ENCODE peak calls at places on chromosome 18, in six cellular contexts. One of them, this sample, is unnamed.

GRCh38 chr18:50817898-50818250 is 1.9 kb downstream of the MRO start:
- DNase-seq in ovary: no peak
- DNase-seq in cardiac muscle cell: peak; percentile 87
- DNase-seq in CD8-positive, alpha-beta T cell: no peak
- DNase-seq in hepatocyte: no peak
- DNase-seq in body of pancreas: no peak
- DNase-seq in this sample: no peak

GRCh38 chr18:13616525-13617035 is 109.8 kb downstream of the FAM210A start:
- DNase-seq in ovary: no peak
- DNase-seq in cardiac muscle cell: no peak
- DNase-seq in CD8-positive, alpha-beta T cell: no peak
- DNase-seq in hepatocyte: no peak
- DNase-seq in body of pancreas: no peak
- DNase-seq in this sample: no peak

GRCh38 chr18:45231606-45232005 is 383.7 kb upstream of the SLC14A2 start:
- DNase-seq in ovary: no peak
- DNase-seq in cardiac muscle cell: no peak
- DNase-seq in CD8-positive, alpha-beta T cell: no peak
- DNase-seq in hepatocyte: no peak
- DNase-seq in body of pancreas: no peak
- DNase-seq in this sample: no peak

GRCh38 chr18:30566877-30567276 is 475.7 kb downstream of the DSC3 start:
- DNase-seq in ovary: no peak
- DNase-seq in cardiac muscle cell: no peak
- DNase-seq in CD8-positive, alpha-beta T cell: no peak
- DNase-seq in hepatocyte: no peak
- DNase-seq in body of pancreas: no peak
- DNase-seq in this sample: no peak

GRCh38 chr18:11909597-11910026 is 1.5 kb upstream of the MPPE1 start:
- DNase-seq in ovary: no peak
- DNase-seq in cardiac muscle cell: peak; percentile 49
- DNase-seq in CD8-positive, alpha-beta T cell: no peak
- DNase-seq in hepatocyte: peak; percentile 37
- DNase-seq in body of pancreas: peak; percentile 5
- DNase-seq in this sample: no peak

GRCh38 chr18:49335677-49336076 is 124.8 kb downstream of the DYM start:
- DNase-seq in ovary: no peak
- DNase-seq in cardiac muscle cell: no peak
- DNase-seq in CD8-positive, alpha-beta T cell: no peak
- DNase-seq in hepatocyte: no peak
- DNase-seq in body of pancreas: no peak
- DNase-seq in this sample: no peak

GRCh38 chr18:13285874-13286273 is 67.3 kb downstream of the LDLRAD4 start:
- DNase-seq in ovary: no peak
- DNase-seq in cardiac muscle cell: no peak
- DNase-seq in CD8-positive, alpha-beta T cell: no peak
- DNase-seq in hepatocyte: no peak
- DNase-seq in body of pancreas: no peak
- DNase-seq in this sample: no peak

GRCh38 chr18:13218376-13219011 is at the start of gene LDLRAD4:
- DNase-seq in ovary: no peak
- DNase-seq in cardiac muscle cell: no peak
- DNase-seq in CD8-positive, alpha-beta T cell: peak; percentile 39
- DNase-seq in hepatocyte: peak; percentile 55
- DNase-seq in body of pancreas: peak; percentile 48
- DNase-seq in this sample: peak; percentile 88

GRCh38 chr18:49547701-49548100 is 14.2 kb upstream of the LIPG start:
- DNase-seq in ovary: no peak
- DNase-seq in cardiac muscle cell: peak; percentile 14
- DNase-seq in CD8-positive, alpha-beta T cell: no peak
- DNase-seq in hepatocyte: no peak
- DNase-seq in body of pancreas: no peak
- DNase-seq in this sample: no peak

GRCh38 chr18:51235011-51235789 is 37.7 kb upstream of the MEX3C start:
- DNase-seq in ovary: no peak
- DNase-seq in cardiac muscle cell: peak; percentile 55
- DNase-seq in CD8-positive, alpha-beta T cell: no peak
- DNase-seq in hepatocyte: peak; percentile 16
- DNase-seq in body of pancreas: no peak
- DNase-seq in this sample: no peak

GRCh38 chr18:62426191-62426488 is 96.7 kb upstream of the ZCCHC2 start:
- DNase-seq in ovary: no peak
- DNase-seq in cardiac muscle cell: no peak
- DNase-seq in CD8-positive, alpha-beta T cell: no peak
- DNase-seq in hepatocyte: no peak
- DNase-seq in body of pancreas: no peak
- DNase-seq in this sample: no peak

GRCh38 chr18:30622104-30622503 is 420.4 kb downstream of the DSC3 start:
- DNase-seq in ovary: no peak
- DNase-seq in cardiac muscle cell: no peak
- DNase-seq in CD8-positive, alpha-beta T cell: no peak
- DNase-seq in hepatocyte: no peak
- DNase-seq in body of pancreas: no peak
- DNase-seq in this sample: no peak

GRCh38 chr18:76255070-76255683 is 239.9 kb downstream of the ZNF516 start:
- DNase-seq in ovary: no peak
- DNase-seq in cardiac muscle cell: no peak
- DNase-seq in CD8-positive, alpha-beta T cell: no peak
- DNase-seq in hepatocyte: no peak
- DNase-seq in body of pancreas: no peak
- DNase-seq in this sample: no peak

GRCh38 chr18:51342815-51343214 is 145.3 kb upstream of the MEX3C start:
- DNase-seq in ovary: no peak
- DNase-seq in cardiac muscle cell: peak; percentile 80
- DNase-seq in CD8-positive, alpha-beta T cell: no peak
- DNase-seq in hepatocyte: peak; percentile 82
- DNase-seq in body of pancreas: no peak
- DNase-seq in this sample: no peak

GRCh38 chr18:74395630-74396251 is 61.4 kb downstream of the DIPK1C start:
- DNase-seq in ovary: no peak
- DNase-seq in cardiac muscle cell: peak; percentile 21
- DNase-seq in CD8-positive, alpha-beta T cell: no peak
- DNase-seq in hepatocyte: no peak
- DNase-seq in body of pancreas: no peak
- DNase-seq in this sample: no peak
- H3K4me3 ChIP-seq in ovary: no peak overlapping the region
- H3K4me3 ChIP-seq in cardiac muscle cell: no peak overlapping the region
- H3K4me3 ChIP-seq in CD8-positive, alpha-beta T cell: no peak overlapping the region
- H3K4me3 ChIP-seq in hepatocyte: no peak overlapping the region
- H3K4me3 ChIP-seq in body of pancreas: no peak overlapping the region
- H3K4me3 ChIP-seq in this sample: no peak overlapping the region

DNA sequence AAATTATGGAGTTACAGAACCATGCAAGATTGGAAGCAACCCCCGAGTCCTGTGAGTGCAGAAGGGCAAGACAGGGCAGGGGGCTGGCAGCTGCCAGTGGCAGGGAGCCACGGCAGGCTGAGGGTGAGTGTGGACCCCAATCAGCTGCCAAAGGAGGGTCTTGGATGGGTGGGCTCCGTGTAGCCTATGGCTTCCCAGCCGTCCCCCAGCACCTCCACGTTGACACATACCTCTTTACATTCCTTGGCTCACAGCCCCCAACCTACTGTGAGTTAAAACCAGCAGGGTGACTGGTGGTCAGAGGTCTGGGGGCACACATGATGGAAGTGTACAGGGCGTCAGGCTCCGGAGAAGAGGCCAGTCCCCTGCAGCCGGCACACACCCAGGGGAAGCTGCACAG is 60.9 kb upstream of the SALL3 start:
- DNase-seq in ovary: no peak
- DNase-seq in cardiac muscle cell: no peak
- DNase-seq in CD8-positive, alpha-beta T cell: no peak
- DNase-seq in hepatocyte: no peak
- DNase-seq in body of pancreas: no peak
- DNase-seq in this sample: no peak
- H3K9me3 ChIP-seq in ovary: no peaks in the 10 kb centered on the region
- H3K9me3 ChIP-seq in cardiac muscle cell: no peaks in the 10 kb centered on the region
- H3K9me3 ChIP-seq in CD8-positive, alpha-beta T cell: no peaks in the 10 kb centered on the region
- H3K9me3 ChIP-seq in hepatocyte: no peaks in the 10 kb centered on the region
- H3K9me3 ChIP-seq in body of pancreas: no peaks in the 10 kb centered on the region
- H3K9me3 ChIP-seq in this sample: no peaks in the 10 kb centered on the region

DNA sequence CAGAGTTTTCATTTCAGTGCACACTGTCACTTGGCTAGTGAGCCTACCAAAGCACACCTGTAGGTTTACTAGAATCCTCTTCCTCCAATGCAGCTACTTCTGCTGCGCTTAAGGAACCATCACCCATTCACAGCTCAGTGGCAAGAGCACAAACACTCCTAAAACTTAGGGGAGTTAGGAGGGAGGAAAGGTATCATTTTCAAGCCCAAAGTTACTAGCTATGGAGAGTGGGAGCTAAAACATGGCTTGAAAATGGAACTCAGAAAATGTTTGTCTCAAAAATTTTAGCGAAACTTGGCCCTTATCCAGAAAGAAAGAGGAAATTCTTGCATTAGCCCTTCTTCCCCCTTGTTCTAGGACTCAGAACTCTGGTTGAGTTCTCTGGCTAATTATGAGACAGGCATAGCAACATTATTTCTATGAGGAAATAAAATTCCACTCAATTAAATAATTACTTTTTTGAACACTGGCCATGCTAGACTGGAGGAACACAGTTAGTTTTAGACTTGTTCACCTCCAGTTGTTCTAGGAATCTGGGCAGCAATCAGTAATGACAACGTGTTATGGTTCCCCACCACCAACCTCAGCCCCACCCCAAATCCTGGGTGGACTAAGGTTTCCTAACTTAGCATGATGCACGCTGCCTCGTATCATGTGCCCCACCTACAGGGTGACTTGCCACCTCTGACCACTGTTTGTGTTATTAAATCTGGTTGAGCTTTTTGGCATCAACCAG is 32.9 kb downstream of the LPIN2 start:
- DNase-seq in ovary: no peak
- DNase-seq in cardiac muscle cell: peak; percentile 44
- DNase-seq in CD8-positive, alpha-beta T cell: no peak
- DNase-seq in hepatocyte: no peak
- DNase-seq in body of pancreas: no peak
- DNase-seq in this sample: peak; percentile 27
- H3K4me3 ChIP-seq in ovary: no peak overlapping the region
- H3K4me3 ChIP-seq in cardiac muscle cell: no peak overlapping the region
- H3K4me3 ChIP-seq in CD8-positive, alpha-beta T cell: peak overlapping the region; percentile 44
- H3K4me3 ChIP-seq in hepatocyte: no peak overlapping the region
- H3K4me3 ChIP-seq in body of pancreas: no peak overlapping the region
- H3K4me3 ChIP-seq in this sample: no peak overlapping the region

GRCh38 chr18:2758309-2758708 is 88.5 kb upstream of the EMILIN2 start:
- DNase-seq in ovary: no peak
- DNase-seq in cardiac muscle cell: no peak
- DNase-seq in CD8-positive, alpha-beta T cell: no peak
- DNase-seq in hepatocyte: no peak
- DNase-seq in body of pancreas: no peak
- DNase-seq in this sample: no peak
- H3K9me3 ChIP-seq in ovary: no peaks in the 10 kb centered on the region
- H3K9me3 ChIP-seq in cardiac muscle cell: no peaks in the 10 kb centered on the region
- H3K9me3 ChIP-seq in CD8-positive, alpha-beta T cell: no peaks in the 10 kb centered on the region
- H3K9me3 ChIP-seq in hepatocyte: no peaks in the 10 kb centered on the region
- H3K9me3 ChIP-seq in body of pancreas: no peaks in the 10 kb centered on the region
- H3K9me3 ChIP-seq in this sample: no peaks in the 10 kb centered on the region

GRCh38 chr18:2442726-2443275 is 128.5 kb downstream of the METTL4 start:
- DNase-seq in ovary: no peak
- DNase-seq in cardiac muscle cell: peak; percentile 36
- DNase-seq in CD8-positive, alpha-beta T cell: no peak
- DNase-seq in hepatocyte: peak; percentile 4
- DNase-seq in body of pancreas: no peak
- DNase-seq in this sample: no peak
- H3K4me3 ChIP-seq in ovary: no peak overlapping the region
- H3K4me3 ChIP-seq in cardiac muscle cell: no peak overlapping the region
- H3K4me3 ChIP-seq in CD8-positive, alpha-beta T cell: no peak overlapping the region
- H3K4me3 ChIP-seq in hepatocyte: no peak overlapping the region
- H3K4me3 ChIP-seq in body of pancreas: no peak overlapping the region
- H3K4me3 ChIP-seq in this sample: no peak overlapping the region

GRCh38 chr18:1846640-1847039 is 724.7 kb downstream of the METTL4 start:
- DNase-seq in ovary: no peak
- DNase-seq in cardiac muscle cell: peak; percentile 40
- DNase-seq in CD8-positive, alpha-beta T cell: no peak
- DNase-seq in hepatocyte: no peak
- DNase-seq in body of pancreas: no peak
- DNase-seq in this sample: no peak
- H3K9me3 ChIP-seq in ovary: no peaks in the 10 kb centered on the region
- H3K9me3 ChIP-seq in cardiac muscle cell: no peaks in the 10 kb centered on the region
- H3K9me3 ChIP-seq in CD8-positive, alpha-beta T cell: no peaks in the 10 kb centered on the region
- H3K9me3 ChIP-seq in hepatocyte: no peaks in the 10 kb centered on the region
- H3K9me3 ChIP-seq in body of pancreas: no peaks in the 10 kb centered on the region
- H3K9me3 ChIP-seq in this sample: no peaks in the 10 kb centered on the region

GRCh38 chr18:59072727-59073421 is 66.8 kb upstream of the SEC11C start:
- DNase-seq in ovary: no peak
- DNase-seq in cardiac muscle cell: no peak
- DNase-seq in CD8-positive, alpha-beta T cell: no peak
- DNase-seq in hepatocyte: no peak
- DNase-seq in body of pancreas: no peak
- DNase-seq in this sample: no peak
- H3K4me3 ChIP-seq in ovary: no peak overlapping the region
- H3K4me3 ChIP-seq in cardiac muscle cell: no peak overlapping the region
- H3K4me3 ChIP-seq in CD8-positive, alpha-beta T cell: no peak overlapping the region
- H3K4me3 ChIP-seq in hepatocyte: no peak overlapping the region
- H3K4me3 ChIP-seq in body of pancreas: no peak overlapping the region
- H3K4me3 ChIP-seq in this sample: no peak overlapping the region

This sample was measured in right cardiac atrium.